ENCODE peak calls at places on chromosome 12, in six cellular contexts. H is mesenchymal stem cell, P is H9, T is IMR-90, V is mesendoderm, B is H1. I is an unnamed sample.

GRCh38 chr12:15978431-15978950 is 67.4 kb downstream of the DERA start:
- DNase-seq in H (peak; percentile 55), P (no peak), T (peak; percentile 60), V (peak; percentile 77), B (no peak), I (peak; percentile 86)

GRCh38 chr12:89529738-89530137 is 3.9 kb upstream of the POC1B start:
- DNase-seq in H (peak; percentile 67), P (no peak), T (peak; percentile 67), V (peak; percentile 46), B (no peak), I (peak; percentile 1)

GRCh38 chr12:25041006-25041741 is 92.3 kb upstream of the BCAT1 start:
- DNase-seq in H (no peak), P (no peak), T (no peak), V (no peak), B (no peak), I (no peak)

GRCh38 chr12:47988073-47989022 is 15.9 kb downstream of the COL2A1 start:
- DNase-seq in H (no peak), P (peak; percentile 63), T (peak; percentile 33), V (peak; percentile 91), B (peak; percentile 60), I (no peak)

GRCh38 chr12:42039599-42039998 is 105.1 kb downstream of the GXYLT1 start:
- DNase-seq in H (no peak), P (no peak), T (no peak), V (no peak), B (no peak), I (no peak)

GRCh38 chr12:121719926-121720414 is 7.4 kb downstream of the TMEM120B start:
- DNase-seq in H (peak; percentile 96), P (no peak), T (peak; percentile 93), V (peak; percentile 74), B (no peak), I (peak; percentile 66)

GRCh38 chr12:27552886-27553560 is 29.0 kb downstream of the PPFIBP1 start:
- DNase-seq in H (peak; percentile 57), P (no peak), T (peak; percentile 65), V (no peak), B (no peak), I (no peak)

GRCh38 chr12:32270818-32271710 is 128.3 kb upstream of the FGD4 start:
- DNase-seq in H (peak; percentile 50), P (no peak), T (peak; percentile 62), V (peak; percentile 93), B (no peak), I (no peak)

GRCh38 chr12:10194160-10194559 is 15.3 kb downstream of the TMEM52B start:
- DNase-seq in H (no peak), P (no peak), T (peak; percentile 43), V (no peak), B (no peak), I (peak; percentile 57)

GRCh38 chr12:121451931-121452330 is 52.0 kb downstream of the RNF34 start:
- DNase-seq in H (peak; percentile 20), P (no peak), T (no peak), V (no peak), B (no peak), I (no peak)

GRCh38 chr12:121806556-121807308 is 2.9 kb downstream of the SETD1B start:
- DNase-seq in H (peak; percentile 57), P (no peak), T (no peak), V (peak; percentile 60), B (no peak), I (no peak)

GRCh38 chr12:110180591-110181005 is 56.4 kb downstream of the IFT81 start:
- DNase-seq in H (no peak), P (no peak), T (peak; percentile 51), V (no peak), B (no peak), I (peak; percentile 37)

GRCh38 chr12:39417916-39418315 is 25.0 kb downstream of the KIF21A start:
- DNase-seq in H (no peak), P (no peak), T (no peak), V (no peak), B (no peak), I (peak; percentile 86)

GRCh38 chr12:124369055-124369900 is 74.4 kb downstream of the RFLNA start:
- DNase-seq in H (peak; percentile 36), P (no peak), T (peak; percentile 92), V (no peak), B (no peak), I (peak; percentile 78)

GRCh38 chr12:3152892-3153291 is 75.7 kb downstream of the TSPAN9 start:
- DNase-seq in H (no peak), P (no peak), T (no peak), V (no peak), B (no peak), I (no peak)

GRCh38 chr12:113056631-113057488 is at the start of gene DTX1:
- DNase-seq in H (no peak), P (no peak), T (no peak), V (no peak), B (no peak), I (no peak)

GRCh38 chr12:48903363-48903981 is 21.8 kb downstream of the FKBP11 start:
- DNase-seq in H (peak; percentile 50), P (no peak), T (peak; percentile 32), V (no peak), B (no peak), I (peak; percentile 86)

GRCh38 chr12:65168606-65169310 is 625 bp upstream of the LEMD3 start:
- DNase-seq in H (no peak), P (no peak), T (no peak), V (no peak), B (no peak), I (no peak)

GRCh38 chr12:65169311-65170244 is at the start of gene LEMD3:
- DNase-seq in H (peak; percentile 92), P (peak; percentile 98), T (peak; percentile 85), V (peak; percentile 98), B (peak; percentile 92), I (peak; percentile 99)

GRCh38 chr12:65171870-65172269 is 2.5 kb downstream of the LEMD3 start:
- DNase-seq in H (peak; percentile 24), P (no peak), T (no peak), V (peak; percentile 23), B (no peak), I (no peak)

GRCh38 chr12:65171073-65171472 is 1.7 kb downstream of the LEMD3 start:
- DNase-seq in H (peak; percentile 27), P (no peak), T (peak; percentile 46), V (no peak), B (no peak), I (no peak)

DNA sequence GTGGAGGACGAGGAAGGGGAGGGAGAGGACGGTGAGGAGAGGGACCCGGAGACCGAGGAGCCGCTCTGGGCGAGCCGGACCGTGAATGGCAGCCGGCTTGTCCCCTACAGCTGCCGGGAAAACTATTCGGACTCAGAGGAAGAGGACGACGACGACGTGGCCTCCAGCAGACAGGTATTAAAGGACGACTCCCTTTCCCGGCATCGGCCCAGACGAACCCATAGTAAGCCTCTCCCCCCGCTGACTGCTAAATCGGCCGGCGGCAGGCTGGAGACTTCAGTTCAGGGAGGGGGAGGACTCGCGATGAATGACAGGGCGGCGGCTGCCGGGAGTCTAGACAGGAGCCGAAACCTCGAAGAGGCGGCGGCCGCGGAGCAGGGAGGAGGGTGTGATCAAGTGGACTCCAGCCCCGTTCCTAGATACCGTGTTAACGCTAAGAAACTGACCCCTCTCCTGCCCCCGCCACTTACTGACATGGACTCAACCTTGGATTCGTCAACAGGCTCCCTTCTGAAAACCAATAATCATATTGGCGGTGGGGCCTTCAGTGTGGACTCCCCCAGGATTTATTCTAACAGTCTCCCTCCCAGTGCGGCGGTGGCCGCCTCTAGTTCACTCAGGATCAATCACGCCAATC is 980 bp downstream of the LEMD3 start:
- DNase-seq in H (peak; percentile 69), P (peak; percentile 67), T (peak; percentile 38), V (peak; percentile 90), B (peak; percentile 71), I (peak; percentile 53)
- H3K4me1 ChIP-seq in H (peaks cover 5% of the 10 kb centered on the region), P (no peaks in the 10 kb centered on the region), T (peaks cover 2% of the 10 kb centered on the region), V (no peaks in the 10 kb centered on the region), B (no peaks in the 10 kb centered on the region), I (no peaks in the 10 kb centered on the region)

DNA sequence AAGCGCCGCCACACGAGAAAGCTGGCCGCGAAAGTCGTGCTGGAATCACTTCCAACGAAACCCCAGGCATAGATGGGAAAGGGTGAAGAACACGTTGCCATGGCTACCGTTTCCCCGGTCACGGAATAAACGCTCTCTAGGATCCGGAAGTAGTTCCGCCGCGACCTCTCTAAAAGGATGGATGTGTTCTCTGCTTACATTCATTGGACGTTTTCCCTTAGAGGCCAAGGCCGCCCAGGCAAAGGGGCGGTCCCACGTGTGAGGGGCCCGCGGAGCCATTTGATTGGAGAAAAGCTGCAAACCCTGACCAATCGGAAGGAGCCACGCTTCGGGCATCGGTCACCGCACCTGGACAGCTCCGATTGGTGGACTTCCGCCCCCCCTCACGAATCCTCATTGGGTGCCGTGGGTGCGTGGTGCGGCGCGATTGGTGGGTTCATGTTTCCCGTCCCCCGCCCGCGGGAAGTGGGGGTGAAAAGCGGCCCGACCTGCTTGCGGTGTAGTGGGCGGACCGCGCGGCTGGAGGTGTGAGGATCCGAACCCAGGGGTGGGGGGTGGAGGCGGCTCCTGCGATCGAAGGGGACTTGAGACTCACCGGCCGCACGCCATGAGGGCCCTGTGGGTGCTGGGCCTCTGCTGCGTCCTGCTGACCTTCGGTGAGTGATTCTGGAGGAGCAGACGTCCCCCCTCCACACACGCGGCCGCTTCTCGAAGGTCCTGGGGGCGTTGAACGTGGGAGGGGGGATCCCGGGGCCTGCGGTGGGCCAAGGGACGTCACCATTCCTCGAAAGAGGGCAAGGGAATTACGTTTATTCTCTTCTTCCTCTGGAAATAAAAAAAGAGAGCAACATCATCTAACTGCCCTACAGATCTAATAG is at the start of gene HSP90B1:
- DNase-seq in H (peak; percentile 100), P (peak; percentile 100), T (peak; percentile 100), V (peak; percentile 100), B (peak; percentile 98), I (peak; percentile 100)
- H2BK120ac ChIP-seq in H (peak within 1 kb of the TSS; percentile 57), P (no peak within 1 kb of the TSS), T (peak within 1 kb of the TSS; percentile 92), V (no peak within 1 kb of the TSS), B (no peak within 1 kb of the TSS), I (peak within 1 kb of the TSS; percentile 92)

GRCh38 chr12:130602251-130602650 is 113.8 kb downstream of the RIMBP2 start:
- DNase-seq in H (no peak), P (no peak), T (no peak), V (no peak), B (no peak), I (no peak)

GRCh38 chr12:130596241-130596640 is 119.9 kb downstream of the RIMBP2 start:
- DNase-seq in H (no peak), P (no peak), T (no peak), V (no peak), B (no peak), I (no peak)

GRCh38 chr12:130606245-130606644 is 109.9 kb downstream of the RIMBP2 start:
- DNase-seq in H (no peak), P (no peak), T (no peak), V (no peak), B (no peak), I (no peak)

GRCh38 chr12:130603566-130603965 is 112.5 kb downstream of the RIMBP2 start:
- DNase-seq in H (no peak), P (no peak), T (no peak), V (no peak), B (no peak), I (no peak)

DNA sequence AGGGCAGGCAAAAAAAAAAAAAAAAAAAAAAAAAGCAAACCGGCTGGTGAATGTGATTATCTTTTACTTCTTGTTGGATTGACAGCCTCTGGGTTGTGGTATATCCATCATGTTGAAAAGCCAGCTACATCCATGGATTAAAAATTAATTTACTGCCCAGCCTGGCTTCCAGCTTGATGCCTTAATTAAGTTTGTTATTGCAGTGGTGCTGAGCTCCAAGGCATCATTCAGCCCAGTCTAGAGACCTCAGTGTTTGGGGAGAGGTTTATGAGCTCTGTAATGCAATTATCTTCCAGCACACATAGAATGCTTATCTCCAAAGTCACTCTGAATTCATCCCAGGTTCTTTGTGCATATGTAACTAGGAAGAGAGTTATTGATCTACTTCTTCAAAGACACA is 114.8 kb downstream of the RIMBP2 start:
- DNase-seq in H (no peak), P (no peak), T (no peak), V (no peak), B (no peak), I (no peak)
- H3K4me1 ChIP-seq in H (no peaks in the 10 kb centered on the region), P (no peaks in the 10 kb centered on the region), T (no peaks in the 10 kb centered on the region), V (no peaks in the 10 kb centered on the region), B (no peaks in the 10 kb centered on the region), I (no peaks in the 10 kb centered on the region)

GRCh38 chr12:70242695-70243509 is at the start of gene CNOT2:
- DNase-seq in H (peak; percentile 98), P (peak; percentile 94), T (peak; percentile 93), V (peak; percentile 96), B (peak; percentile 91), I (peak; percentile 85)
- H2BK120ac ChIP-seq in H (peak within 1 kb of the TSS; percentile 96), P (peak within 1 kb of the TSS; percentile 78), T (peak within 1 kb of the TSS; percentile 74), V (peak within 1 kb of the TSS; percentile 56), B (peak within 1 kb of the TSS; percentile 85), I (peak within 1 kb of the TSS; percentile 83)